ENCODE peak calls at places on chromosomes 3 and 15, in eight cellular contexts. N, T, D, H, Q, J, S and R are unnamed samples.
A peak's percentile ranks its signal among the peaks of the same experiment; 100 is the strongest.

GRCh38 chr3:39291903-39292329 is 12.1 kb upstream of the CX3CR1 start:
- DNase-seq in H (peak; percentile 37), D (peak; percentile 11), Q (peak; percentile 69), J (peak; percentile 85), N (peak; percentile 86), S (peak; percentile 59), T (peak; percentile 47), R (peak; percentile 62)

GRCh38 chr3:49747792-49748480 is 24.2 kb upstream of the GMPPB start:
- DNase-seq in S (no peak), D (no peak), J (no peak), H (no peak), Q (no peak), T (no peak), N (no peak), R (peak; percentile 47)

GRCh38 chr15:75712668-75713337 is at the start of gene CSPG4:
- DNase-seq in N (no peak), H (no peak), J (peak; percentile 90), S (no peak), T (peak; percentile 52), Q (no peak), D (peak; percentile 71), R (peak; percentile 86)

GRCh38 chr3:125440559-125440955 is 65.4 kb upstream of the ZNF148 start:
- DNase-seq in N (no peak), Q (no peak), H (no peak), D (no peak), S (no peak), T (no peak), J (no peak), R (peak; percentile 73)

GRCh38 chr15:48627260-48627969 is 18.1 kb downstream of the FBN1 start:
- DNase-seq in Q (no peak), S (no peak), D (no peak), J (no peak), T (no peak), H (no peak), N (no peak), R (no peak)

GRCh38 chr15:47820780-47821319 is 103.5 kb downstream of the SEMA6D start:
- DNase-seq in D (no peak), H (no peak), Q (no peak), J (no peak), S (no peak), N (no peak), T (no peak), R (no peak)

GRCh38 chr15:70064441-70064840 is 33.3 kb downstream of the TLE3 start:
- DNase-seq in Q (no peak), D (no peak), J (peak; percentile 66), N (no peak), S (no peak), H (no peak), T (no peak), R (no peak)

GRCh38 chr3:37144806-37145205 is 29.6 kb downstream of the LRRFIP2 start:
- DNase-seq in S (no peak), D (no peak), N (no peak), H (no peak), J (no peak), T (no peak), Q (no peak), R (no peak)

GRCh38 chr15:63509933-63510547 is 5.6 kb downstream of the USP3 start:
- DNase-seq in Q (no peak), S (no peak), H (no peak), T (no peak), N (no peak), D (no peak), J (no peak), R (no peak)

GRCh38 chr15:61382927-61383326 is 153.8 kb upstream of the RORA start:
- DNase-seq in J (no peak), Q (no peak), N (no peak), S (no peak), D (no peak), T (no peak), H (no peak), R (no peak)

GRCh38 chr15:85367741-85368140 is 12.7 kb upstream of the AKAP13 start:
- DNase-seq in N (no peak), H (no peak), J (no peak), S (no peak), Q (no peak), D (no peak), T (no peak), R (no peak)

GRCh38 chr3:105195260-105195659 is 171.4 kb upstream of the ALCAM start:
- DNase-seq in D (no peak), H (no peak), S (no peak), N (no peak), J (no peak), Q (no peak), T (no peak), R (no peak)

GRCh38 chr15:101020945-101021344 is 101.8 kb downstream of the LRRK1 start:
- DNase-seq in T (no peak), J (peak; percentile 38), H (no peak), N (no peak), Q (no peak), S (no peak), D (no peak), R (no peak)

GRCh38 chr3:126353694-126354321 is 3.4 kb downstream of the KLF15 start:
- DNase-seq in Q (no peak), T (no peak), N (no peak), S (no peak), J (peak; percentile 66), D (no peak), H (no peak), R (no peak)

GRCh38 chr3:123246846-123247245 is 45.1 kb downstream of the SEC22A start:
- DNase-seq in J (no peak), Q (no peak), S (no peak), H (no peak), N (no peak), T (no peak), D (no peak), R (no peak)

GRCh38 chr15:25693321-25694237 is 169.5 kb downstream of the ATP10A start:
- DNase-seq in D (no peak), J (peak; percentile 82), H (no peak), N (peak; percentile 40), S (no peak), Q (no peak), T (no peak), R (peak; percentile 52)

GRCh38 chr3:14548321-14548729 is 8.2 kb upstream of the GRIP2 start:
- DNase-seq in S (no peak), T (no peak), J (no peak), N (peak; percentile 64), H (no peak), Q (peak; percentile 65), D (no peak), R (peak; percentile 78)